ENCODE peak calls at places on chromosome 13, in ten cellular contexts. S is GM19239; E is hepatic stellate cell; P is foreskin keratinocyte; D is left lobe of liver; M is uterus; N is GM04503; R is sciatic nerve; U is stimulated activated CD4-positive, alpha-beta T cell treated with anti-CD3 and anti-CD28 coated beads, Interleukin-4, amount 100 ng/mL, for 48 hours; G is heart right ventricle. X is an unnamed sample.

GRCh38 chr13:99256709-99257108 is 1.5 kb downstream of the GPR18 start:
- DNase-seq in U (no peak), E (peak; percentile 11), M (no peak), N (peak; percentile 53), D (no peak), P (no peak), G (no peak), S (no peak), R (no peak), X (no peak)

GRCh38 chr13:86082116-86082515 is 282.9 kb upstream of the SLITRK6 start:
- DNase-seq in S (no peak), M (no peak), G (no peak), D (no peak), N (no peak), E (no peak), R (no peak), U (no peak), P (no peak), X (no peak)

GRCh38 chr13:71789952-71790351 is 77.1 kb downstream of the DACH1 start:
- DNase-seq in S (no peak), U (no peak), R (no peak), D (no peak), E (no peak), N (no peak), M (no peak), P (no peak), G (no peak), X (no peak)

GRCh38 chr13:59691501-59692066 is 472.1 kb downstream of the DIAPH3 start:
- DNase-seq in D (no peak), R (no peak), P (no peak), M (no peak), S (no peak), U (no peak), E (peak; percentile 8), N (no peak), G (no peak), X (no peak)

GRCh38 chr13:51168623-51169022 is 53.6 kb upstream of the FAM124A start:
- DNase-seq in R (no peak), E (no peak), M (no peak), D (no peak), S (no peak), G (no peak), P (no peak), N (no peak), U (no peak), X (no peak)

GRCh38 chr13:72556945-72557344 is 170.5 kb downstream of the MZT1 start:
- DNase-seq in U (no peak), M (no peak), E (no peak), D (no peak), N (no peak), G (no peak), P (peak; percentile 66), R (no peak), S (no peak), X (no peak)

GRCh38 chr13:25281193-25281936 is 5.9 kb downstream of the MTMR6 start:
- DNase-seq in U (no peak), M (no peak), P (no peak), D (no peak), R (no peak), N (no peak), S (peak; percentile 38), G (no peak), E (no peak), X (no peak)

GRCh38 chr13:66665991-66666390 is 564.1 kb downstream of the PCDH9 start:
- DNase-seq in S (no peak), M (no peak), P (peak; percentile 23), G (no peak), R (no peak), D (no peak), E (peak; percentile 13), U (no peak), N (peak; percentile 34), X (no peak)

GRCh38 chr13:86856996-86857395 is 814.2 kb upstream of the SLITRK5 start:
- DNase-seq in M (no peak), U (no peak), E (no peak), S (no peak), D (no peak), N (no peak), P (peak; percentile 27), R (no peak), G (no peak), X (no peak)

GRCh38 chr13:43298799-43299198 is 275.4 kb downstream of the DNAJC15 start:
- DNase-seq in P (no peak), E (no peak), D (no peak), U (no peak), G (no peak), M (no peak), N (no peak), S (no peak), R (no peak), X (no peak)

GRCh38 chr13:66329988-66330429 is 900.1 kb downstream of the PCDH9 start:
- DNase-seq in S (no peak), D (no peak), U (no peak), N (no peak), P (no peak), R (no peak), M (no peak), G (no peak), E (peak; percentile 4), X (no peak)

GRCh38 chr13:93758575-93758974 is 532.0 kb downstream of the GPC6 start:
- DNase-seq in N (no peak), M (no peak), E (no peak), U (no peak), R (no peak), D (no peak), P (no peak), S (no peak), G (no peak), X (no peak)

GRCh38 chr13:43405457-43405856 is 381.3 kb downstream of the ENOX1 start:
- DNase-seq in M (no peak), G (no peak), R (no peak), S (no peak), P (peak; percentile 69), U (no peak), D (no peak), E (peak; percentile 4), N (no peak), X (no peak)

GRCh38 chr13:47397739-47398138 is 500.9 kb upstream of the HTR2A start:
- DNase-seq in N (no peak), S (no peak), G (no peak), E (no peak), M (no peak), U (no peak), P (peak; percentile 35), D (no peak), R (no peak), X (no peak)

GRCh38 chr13:103203750-103204330 is 137.6 kb upstream of the SLC10A2 start:
- DNase-seq in D (no peak), P (no peak), N (no peak), U (no peak), E (no peak), R (no peak), S (no peak), M (no peak), G (no peak), X (no peak)

GRCh38 chr13:72163671-72164070 is 296.7 kb upstream of the DACH1 start:
- DNase-seq in E (no peak), G (no peak), R (no peak), D (no peak), U (no peak), P (no peak), N (peak; percentile 10), S (no peak), M (no peak), X (no peak)

GRCh38 chr13:55653497-55653896 is 1487.2 kb upstream of the PRR20A start:
- DNase-seq in D (no peak), P (no peak), M (no peak), U (no peak), N (no peak), S (no peak), R (no peak), G (no peak), E (no peak), X (no peak)

GRCh38 chr13:97853550-97853949 is 99.9 kb upstream of the IPO5 start:
- DNase-seq in U (no peak), R (no peak), S (no peak), N (peak; percentile 21), M (no peak), E (peak; percentile 39), G (no peak), D (no peak), P (no peak), X (no peak)

GRCh38 chr13:113552786-113553540 is 31.6 kb upstream of the TFDP1 start:
- DNase-seq in S (no peak), D (peak; percentile 30), N (no peak), P (no peak), R (no peak), G (no peak), E (no peak), M (no peak), U (no peak), X (no peak)

GRCh38 chr13:25171517-25172302 is at the start of gene AMER2:
- DNase-seq in N (no peak), E (no peak), G (peak; percentile 22), P (no peak), D (no peak), R (no peak), M (no peak), U (no peak), S (no peak), X (no peak)

GRCh38 chr13:73467103-73467502 is 408.3 kb downstream of the KLF5 start:
- DNase-seq in P (no peak), S (no peak), R (no peak), M (no peak), D (no peak), E (no peak), U (no peak), G (no peak), N (no peak), X (no peak)

GRCh38 chr13:31996611-31997010 is 35.0 kb upstream of the FRY start:
- DNase-seq in N (no peak), D (no peak), E (no peak), G (no peak), U (no peak), M (no peak), P (no peak), R (no peak), S (no peak), X (no peak)

GRCh38 chr13:109871018-109871370 is 84.6 kb upstream of the IRS2 start:
- DNase-seq in P (no peak), D (no peak), G (no peak), U (no peak), E (no peak), M (no peak), N (no peak), R (no peak), S (no peak), X (no peak)

GRCh38 chr13:100630564-100630963 is 42.0 kb upstream of the GGACT start:
- DNase-seq in P (no peak), U (no peak), S (no peak), N (no peak), E (no peak), M (no peak), G (no peak), D (no peak), R (no peak), X (no peak)

GRCh38 chr13:30763786-30764440 is 28.6 kb downstream of the ALOX5AP start:
- DNase-seq in N (no peak), D (no peak), E (no peak), P (no peak), R (no peak), G (no peak), S (no peak), M (no peak), U (no peak), X (no peak)

GRCh38 chr13:28346136-28346535 is 148.8 kb downstream of the FLT1 start:
- DNase-seq in D (no peak), R (no peak), E (no peak), M (no peak), G (no peak), P (no peak), S (no peak), N (no peak), U (no peak), X (no peak)

GRCh38 chr13:46698015-46698414 is 98.9 kb downstream of the ESD start:
- DNase-seq in G (peak; percentile 45), M (peak; percentile 47), S (no peak), P (no peak), R (peak; percentile 70), U (no peak), N (no peak), D (no peak), E (no peak), X (no peak)

GRCh38 chr13:46624353-46624752 is 71.4 kb downstream of the LRCH1 start:
- DNase-seq in R (no peak), S (no peak), D (no peak), U (no peak), G (no peak), P (no peak), E (no peak), N (no peak), M (no peak), X (no peak)